ENCODE peak calls at places on chromosomes 11 and 22, in five cellular contexts. One of them, this sample, is unnamed.

GRCh38 chr11:115267228-115267627 is 237.0 kb downstream of the CADM1 start:
- DNase-seq in neural crest cell: no peak
- DNase-seq in progenitor cell of endocrine pancreas: no peak
- DNase-seq in GM10248: no peak
- DNase-seq in DND-41: no peak
- DNase-seq in this sample: no peak

GRCh38 chr11:117314840-117315239 is 1.2 kb downstream of the BACE1 start:
- DNase-seq in neural crest cell: no peak
- DNase-seq in progenitor cell of endocrine pancreas: no peak
- DNase-seq in GM10248: no peak
- DNase-seq in DND-41: no peak
- DNase-seq in this sample: no peak

GRCh38 chr11:32052218-32052617 is 38.7 kb upstream of the RCN1 start:
- DNase-seq in neural crest cell: peak
- DNase-seq in progenitor cell of endocrine pancreas: peak
- DNase-seq in GM10248: peak
- DNase-seq in DND-41: peak
- DNase-seq in this sample: peak

GRCh38 chr11:34332524-34332923 is 25.3 kb downstream of the ABTB2 start:
- DNase-seq in neural crest cell: no peak
- DNase-seq in progenitor cell of endocrine pancreas: peak
- DNase-seq in GM10248: no peak
- DNase-seq in DND-41: no peak
- DNase-seq in this sample: no peak

GRCh38 chr11:120105576-120105975 is 32.3 kb downstream of the TRIM29 start:
- DNase-seq in neural crest cell: no peak
- DNase-seq in progenitor cell of endocrine pancreas: no peak
- DNase-seq in GM10248: no peak
- DNase-seq in DND-41: no peak
- DNase-seq in this sample: no peak

GRCh38 chr11:134432776-134433175 is 20.7 kb upstream of the B3GAT1 start:
- DNase-seq in neural crest cell: no peak
- DNase-seq in progenitor cell of endocrine pancreas: no peak
- DNase-seq in GM10248: no peak
- DNase-seq in DND-41: no peak
- DNase-seq in this sample: no peak

GRCh38 chr22:46619830-46620501 is at the start of gene GRAMD4:
- DNase-seq in neural crest cell: no peak
- DNase-seq in progenitor cell of endocrine pancreas: no peak
- DNase-seq in GM10248: no peak
- DNase-seq in DND-41: peak
- DNase-seq in this sample: no peak

GRCh38 chr22:40263191-40263590 is 83.1 kb upstream of the ADSL start:
- DNase-seq in neural crest cell: no peak
- DNase-seq in progenitor cell of endocrine pancreas: no peak
- DNase-seq in GM10248: no peak
- DNase-seq in DND-41: no peak
- DNase-seq in this sample: no peak

GRCh38 chr11:125146232-125146631 is 18.3 kb upstream of the PKNOX2 start:
- DNase-seq in neural crest cell: no peak
- DNase-seq in progenitor cell of endocrine pancreas: no peak
- DNase-seq in GM10248: no peak
- DNase-seq in DND-41: no peak
- DNase-seq in this sample: no peak

GRCh38 chr22:47218671-47219070 is 456.2 kb downstream of the TBC1D22A start:
- DNase-seq in neural crest cell: no peak
- DNase-seq in progenitor cell of endocrine pancreas: no peak
- DNase-seq in GM10248: no peak
- DNase-seq in DND-41: no peak
- DNase-seq in this sample: no peak

GRCh38 chr11:65486570-65487466 is 12.0 kb upstream of the MALAT1 start:
- DNase-seq in neural crest cell: no peak
- DNase-seq in progenitor cell of endocrine pancreas: no peak
- DNase-seq in GM10248: no peak
- DNase-seq in DND-41: no peak
- DNase-seq in this sample: no peak

GRCh38 chr22:41801886-41802285 is 1.4 kb downstream of the CCDC134 start:
- DNase-seq in neural crest cell: no peak
- DNase-seq in progenitor cell of endocrine pancreas: no peak
- DNase-seq in GM10248: no peak
- DNase-seq in DND-41: no peak
- DNase-seq in this sample: no peak

GRCh38 chr11:73372371-73372993 is 3.7 kb upstream of the RELT start:
- DNase-seq in neural crest cell: no peak
- DNase-seq in progenitor cell of endocrine pancreas: no peak
- DNase-seq in GM10248: no peak
- DNase-seq in DND-41: no peak
- DNase-seq in this sample: no peak

GRCh38 chr11:3109921-3110706 is 52.9 kb upstream of the CARS1 start:
- DNase-seq in neural crest cell: no peak
- DNase-seq in progenitor cell of endocrine pancreas: no peak
- DNase-seq in GM10248: peak
- DNase-seq in DND-41: peak
- DNase-seq in this sample: peak

GRCh38 chr11:133078591-133079179 is 453.6 kb downstream of the OPCML start:
- DNase-seq in neural crest cell: peak
- DNase-seq in progenitor cell of endocrine pancreas: peak
- DNase-seq in GM10248: peak
- DNase-seq in DND-41: peak
- DNase-seq in this sample: peak

GRCh38 chr11:50174189-50174588 is 141.5 kb downstream of the OR4C45 start:
- DNase-seq in neural crest cell: no peak
- DNase-seq in progenitor cell of endocrine pancreas: no peak
- DNase-seq in GM10248: no peak
- DNase-seq in DND-41: no peak
- DNase-seq in this sample: no peak

GRCh38 chr11:124970925-124971324 is 16.9 kb downstream of the CCDC15 start:
- DNase-seq in neural crest cell: no peak
- DNase-seq in progenitor cell of endocrine pancreas: no peak
- DNase-seq in GM10248: no peak
- DNase-seq in DND-41: no peak
- DNase-seq in this sample: no peak

DNA sequence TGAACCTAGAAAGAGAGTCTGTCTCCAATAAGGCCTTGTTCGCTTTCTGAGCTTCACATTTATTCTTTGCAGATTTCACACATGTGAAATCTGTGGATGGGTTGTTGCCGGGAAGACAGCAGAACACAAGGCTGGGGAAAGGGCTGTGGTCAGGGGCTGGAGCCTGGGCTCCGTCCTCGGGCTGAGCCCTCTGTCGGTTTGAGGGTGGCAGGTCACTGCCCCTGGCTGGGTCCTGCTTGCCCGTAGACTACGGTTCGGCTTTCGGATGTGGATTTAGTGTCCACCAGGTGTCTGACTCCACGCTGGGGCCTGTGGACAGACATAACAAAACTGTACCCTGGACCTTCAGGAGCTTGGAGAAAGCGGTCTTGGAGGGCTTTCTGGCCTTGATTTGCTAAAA is 117.0 kb upstream of the ALX4 start:
- DNase-seq in neural crest cell: no peak
- DNase-seq in progenitor cell of endocrine pancreas: no peak
- DNase-seq in GM10248: no peak
- DNase-seq in DND-41: no peak
- DNase-seq in this sample: no peak
- TF ChIP-seq CTCF in neural crest cell: no peak
- TF ChIP-seq CTCF in progenitor cell of endocrine pancreas: no peak
- TF ChIP-seq CTCF in GM10248: no peak
- TF ChIP-seq CTCF in DND-41: no peak
- TF ChIP-seq CTCF in this sample: no peak

DNA sequence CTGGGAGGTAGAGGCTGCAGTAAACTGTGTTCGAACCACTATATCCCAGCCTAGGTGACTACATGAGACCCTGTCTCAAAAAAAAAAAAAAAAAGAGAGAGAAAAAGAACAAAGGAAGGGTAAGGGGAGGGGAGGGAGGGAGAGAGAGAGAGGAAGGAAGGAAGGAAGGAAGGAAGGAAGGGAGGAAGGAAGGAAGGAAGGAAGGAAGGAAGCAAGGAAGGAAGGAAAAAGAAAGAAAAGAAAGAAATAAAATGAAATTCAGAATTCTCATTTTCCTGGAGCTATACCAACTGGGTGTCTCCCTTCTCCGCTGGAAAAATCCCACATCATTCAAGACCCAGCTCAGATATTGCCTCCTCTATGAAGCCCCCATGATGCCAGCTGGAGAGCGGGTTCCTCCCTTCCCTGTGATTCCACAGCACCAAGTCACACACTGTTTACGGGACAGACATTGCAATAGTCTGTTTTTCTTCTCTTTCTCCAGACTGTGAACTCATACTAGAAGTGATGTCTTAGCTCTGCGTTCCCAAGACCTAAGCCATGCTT is 3.0 kb upstream of the PPFIA1 start:
- DNase-seq in neural crest cell: no peak
- DNase-seq in progenitor cell of endocrine pancreas: no peak
- DNase-seq in GM10248: no peak
- DNase-seq in DND-41: no peak
- DNase-seq in this sample: no peak
- TF ChIP-seq CTCF in neural crest cell: no peak
- TF ChIP-seq CTCF in progenitor cell of endocrine pancreas: no peak
- TF ChIP-seq CTCF in GM10248: no peak
- TF ChIP-seq CTCF in DND-41: no peak
- TF ChIP-seq CTCF in this sample: no peak

GRCh38 chr22:18070041-18070440 is 7.7 kb upstream of the PEX26 start:
- DNase-seq in neural crest cell: no peak
- DNase-seq in progenitor cell of endocrine pancreas: no peak
- DNase-seq in GM10248: no peak
- DNase-seq in DND-41: no peak
- DNase-seq in this sample: no peak
- TF ChIP-seq CTCF in neural crest cell: no peak
- TF ChIP-seq CTCF in progenitor cell of endocrine pancreas: no peak
- TF ChIP-seq CTCF in GM10248: no peak
- TF ChIP-seq CTCF in DND-41: no peak
- TF ChIP-seq CTCF in this sample: no peak

GRCh38 chr22:17007257-17007656 is 765 bp downstream of the GAB4 start:
- DNase-seq in neural crest cell: no peak
- DNase-seq in progenitor cell of endocrine pancreas: no peak
- DNase-seq in GM10248: peak
- DNase-seq in DND-41: no peak
- DNase-seq in this sample: no peak
- TF ChIP-seq CTCF in neural crest cell: no peak
- TF ChIP-seq CTCF in progenitor cell of endocrine pancreas: no peak
- TF ChIP-seq CTCF in GM10248: no peak
- TF ChIP-seq CTCF in DND-41: no peak
- TF ChIP-seq CTCF in this sample: no peak

DNA sequence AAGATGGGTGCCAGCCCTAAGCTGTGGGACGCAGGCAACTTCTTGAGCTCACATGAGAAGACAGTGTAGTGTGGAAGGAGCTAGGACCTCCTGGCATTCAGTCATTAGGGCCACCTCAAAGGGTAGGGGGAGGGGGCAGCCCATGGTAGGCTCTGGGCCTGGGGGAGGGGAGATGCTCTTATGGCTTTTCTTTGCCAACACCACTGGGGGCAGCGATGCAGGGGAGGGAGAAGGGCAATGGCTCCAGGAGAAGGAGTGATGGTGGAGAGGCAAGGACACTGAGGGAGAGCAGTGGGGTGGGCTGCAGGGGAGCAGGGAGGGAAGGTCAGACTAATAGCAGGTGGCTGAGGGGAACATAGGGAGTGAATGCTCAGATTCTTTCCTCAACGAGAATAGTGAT is 63.3 kb upstream of the SUSD2 start:
- DNase-seq in neural crest cell: no peak
- DNase-seq in progenitor cell of endocrine pancreas: no peak
- DNase-seq in GM10248: no peak
- DNase-seq in DND-41: peak
- DNase-seq in this sample: peak
- TF ChIP-seq CTCF in neural crest cell: no peak
- TF ChIP-seq CTCF in progenitor cell of endocrine pancreas: no peak
- TF ChIP-seq CTCF in GM10248: no peak
- TF ChIP-seq CTCF in DND-41: peak
- TF ChIP-seq CTCF in this sample: no peak

GRCh38 chr11:93614111-93614784 is 47.2 kb upstream of the CEP295 start:
- DNase-seq in neural crest cell: peak
- DNase-seq in progenitor cell of endocrine pancreas: no peak
- DNase-seq in GM10248: no peak
- DNase-seq in DND-41: peak
- DNase-seq in this sample: peak
- TF ChIP-seq CTCF in neural crest cell: peak
- TF ChIP-seq CTCF in progenitor cell of endocrine pancreas: peak
- TF ChIP-seq CTCF in GM10248: peak
- TF ChIP-seq CTCF in DND-41: peak
- TF ChIP-seq CTCF in this sample: peak

GRCh38 chr11:18264677-18265542 is 1.2 kb upstream of the SAA1 start:
- DNase-seq in neural crest cell: no peak
- DNase-seq in progenitor cell of endocrine pancreas: no peak
- DNase-seq in GM10248: no peak
- DNase-seq in DND-41: no peak
- DNase-seq in this sample: no peak

GRCh38 chr11:18271206-18271605 is 5.1 kb downstream of the SAA1 start:
- DNase-seq in neural crest cell: no peak
- DNase-seq in progenitor cell of endocrine pancreas: no peak
- DNase-seq in GM10248: no peak
- DNase-seq in DND-41: no peak
- DNase-seq in this sample: no peak

GRCh38 chr11:18265949-18266348 is at the start of gene SAA1:
- DNase-seq in neural crest cell: no peak
- DNase-seq in progenitor cell of endocrine pancreas: no peak
- DNase-seq in GM10248: no peak
- DNase-seq in DND-41: no peak
- DNase-seq in this sample: no peak

GRCh38 chr11:18270102-18270501 is 4.0 kb downstream of the SAA1 start:
- DNase-seq in neural crest cell: no peak
- DNase-seq in progenitor cell of endocrine pancreas: no peak
- DNase-seq in GM10248: no peak
- DNase-seq in DND-41: no peak
- DNase-seq in this sample: no peak
- TF ChIP-seq CTCF in neural crest cell: no peak
- TF ChIP-seq CTCF in progenitor cell of endocrine pancreas: no peak
- TF ChIP-seq CTCF in GM10248: no peak
- TF ChIP-seq CTCF in DND-41: no peak
- TF ChIP-seq CTCF in this sample: no peak